ENCODE peak calls at places on chromosomes 7 and 10, in ten cellular contexts. T, F, B, C, K, J, V, N, Z and Q are unnamed samples.
A peak's percentile ranks its signal among the peaks of the same experiment; 100 is the strongest.

GRCh38 chr7:77310982-77311381 is 105.2 kb downstream of the GSAP start:
- DNase-seq in F (no peak), N (no peak), B (no peak), C (no peak), V (no peak), J (no peak), Z (no peak), K (no peak), T (no peak), Q (no peak)

GRCh38 chr7:131897016-131897789 is 340.8 kb upstream of the PODXL start:
- DNase-seq in K (no peak), T (no peak), Z (peak; percentile 95), F (no peak), V (peak; percentile 85), B (peak; percentile 33), J (peak; percentile 52), C (no peak), N (no peak), Q (no peak)

GRCh38 chr7:85018498-85018897 is 168.4 kb downstream of the SEMA3D start:
- DNase-seq in K (no peak), T (no peak), N (no peak), B (no peak), F (no peak), J (no peak), V (no peak), Z (no peak), C (no peak), Q (no peak)

GRCh38 chr7:49852619-49853462 is 79.4 kb downstream of the VWC2 start:
- DNase-seq in T (peak; percentile 32), C (peak; percentile 59), J (peak; percentile 61), B (peak; percentile 76), N (peak; percentile 64), Z (peak; percentile 33), V (peak; percentile 93), K (no peak), F (no peak), Q (no peak)

GRCh38 chr10:102322914-102323313 is 72.6 kb upstream of the NFKB2 start:
- DNase-seq in Z (peak; percentile 50), J (no peak), F (peak; percentile 4), N (peak; percentile 32), C (no peak), K (no peak), V (no peak), T (no peak), B (no peak), Q (peak; percentile 1)

GRCh38 chr10:117131390-117132327 is 6.4 kb downstream of the VAX1 start:
- DNase-seq in T (no peak), V (no peak), K (no peak), Z (no peak), C (no peak), J (no peak), F (no peak), B (peak; percentile 3), N (no peak), Q (no peak)

GRCh38 chr7:22909958-22910357 is 87.3 kb upstream of the TOMM7 start:
- DNase-seq in C (no peak), J (no peak), Z (no peak), N (no peak), K (no peak), V (no peak), T (no peak), B (no peak), F (no peak), Q (no peak)

GRCh38 chr7:123747620-123748141 is 1.1 kb downstream of the WASL start:
- DNase-seq in B (peak; percentile 88), F (peak; percentile 3), V (peak; percentile 88), K (peak; percentile 70), Z (peak; percentile 85), N (peak; percentile 45), C (peak; percentile 15), T (no peak), J (peak; percentile 83), Q (no peak)

GRCh38 chr10:85612378-85612775 is 754.2 kb downstream of the GRID1 start:
- DNase-seq in B (no peak), Z (no peak), N (peak; percentile 58), F (no peak), K (no peak), V (no peak), J (no peak), T (no peak), C (no peak), Q (no peak)

GRCh38 chr10:23345861-23346260 is 1.3 kb upstream of the C10orf67 start:
- DNase-seq in J (peak; percentile 97), T (no peak), K (no peak), N (no peak), B (no peak), C (no peak), Z (peak; percentile 81), F (no peak), V (no peak), Q (no peak)